ENCODE peak calls at places on chromosomes 5 and 9, in nine cellular contexts. G is sigmoid colon, A is A673, Q is heart left ventricle, V is tibial nerve, D is Panc1, I is AG04450, T is left ventricle myocardium inferior, N is neural progenitor cell. K is an unnamed sample.
A peak's percentile ranks its signal among the peaks of the same experiment; 100 is the strongest.

GRCh38 chr5:166441-167372 is 24.6 kb upstream of the LRRC14B start:
- DNase-seq in Q (no peak), A (no peak), I (no peak), T (no peak), N (no peak), V (no peak), G (peak; percentile 56), D (no peak), K (no peak)

GRCh38 chr5:30605693-30606268 is 587.7 kb upstream of the CDH6 start:
- DNase-seq in G (no peak), I (no peak), T (no peak), V (no peak), A (no peak), Q (no peak), N (no peak), D (no peak), K (no peak)

GRCh38 chr9:2234371-2234893 is 219.3 kb downstream of the SMARCA2 start:
- DNase-seq in D (no peak), A (no peak), I (no peak), Q (peak; percentile 29), G (peak; percentile 71), N (no peak), T (no peak), V (no peak), K (no peak)

GRCh38 chr9:130243015-130243881 is 22.3 kb upstream of the HMCN2 start:
- DNase-seq in T (peak; percentile 72), G (peak; percentile 87), V (peak; percentile 74), N (peak; percentile 88), D (no peak), I (peak; percentile 15), A (peak; percentile 75), Q (peak; percentile 73), K (peak; percentile 68)

GRCh38 chr9:104879555-104880318 is 48.2 kb downstream of the ABCA1 start:
- DNase-seq in Q (no peak), G (no peak), T (no peak), D (no peak), V (no peak), I (no peak), A (no peak), N (no peak), K (no peak)

GRCh38 chr5:124927735-124928134 is 181.3 kb upstream of the ZNF608 start:
- DNase-seq in Q (no peak), A (peak; percentile 18), G (no peak), V (no peak), D (no peak), T (no peak), N (no peak), I (no peak), K (no peak)

GRCh38 chr9:95316794-95317118 is 753 bp downstream of the FANCC start:
- DNase-seq in N (peak; percentile 96), G (peak; percentile 86), Q (peak; percentile 67), A (peak; percentile 91), I (no peak), V (no peak), T (peak; percentile 67), D (no peak), K (peak; percentile 11)

GRCh38 chr5:25056846-25057245 is 412.1 kb upstream of the CDH10 start:
- DNase-seq in A (no peak), I (no peak), G (no peak), D (no peak), T (no peak), V (no peak), Q (no peak), N (no peak), K (no peak)

GRCh38 chr5:116360008-116360853 is 214.4 kb downstream of the SEMA6A start:
- DNase-seq in I (no peak), T (peak; percentile 77), V (no peak), G (peak; percentile 90), A (peak; percentile 12), D (no peak), Q (peak; percentile 87), N (no peak), K (no peak)

GRCh38 chr5:81579525-81579924 is 171.4 kb downstream of the SSBP2 start:
- DNase-seq in D (no peak), V (no peak), T (no peak), G (no peak), N (no peak), I (no peak), Q (no peak), A (peak; percentile 92), K (no peak)

GRCh38 chr5:8844847-8845246 is 701.0 kb downstream of the SEMA5A start:
- DNase-seq in T (no peak), Q (no peak), D (no peak), V (no peak), N (no peak), G (no peak), I (no peak), A (no peak), K (no peak)

DNA sequence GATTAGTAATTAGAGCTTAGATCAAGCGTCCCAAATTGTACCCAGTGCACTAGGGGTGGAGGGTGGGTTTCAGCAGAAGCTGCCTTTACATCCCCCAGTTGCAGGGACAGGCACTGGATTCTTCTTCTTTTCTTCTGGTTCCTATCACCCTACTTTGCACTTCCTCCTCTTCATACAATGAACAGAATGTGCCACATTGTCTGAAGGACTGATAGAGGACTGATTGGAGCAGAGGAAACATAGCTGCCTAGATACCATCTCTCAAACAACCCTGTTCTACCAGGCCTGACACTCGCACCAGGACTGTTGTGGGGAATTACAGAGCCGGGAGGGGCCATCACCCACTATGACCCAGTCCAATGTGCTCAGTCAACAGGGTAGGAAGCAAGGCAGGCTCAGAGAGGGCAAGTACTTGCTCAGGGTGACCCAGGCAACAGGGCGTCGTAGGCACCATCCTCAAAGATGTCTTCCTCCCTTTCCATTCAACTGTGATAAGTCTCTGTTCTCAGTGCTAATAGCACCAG is 6.2 kb downstream of the LCP2 start:
- DNase-seq in I (no peak), V (no peak), N (no peak), A (no peak), D (no peak), G (peak; percentile 30), Q (no peak), T (no peak), K (no peak)
- H3K27ac ChIP-seq in I (no peak overlapping the region), V (no peak overlapping the region), N (no peak overlapping the region), A (no peak overlapping the region), D (no peak overlapping the region), G (no peak overlapping the region), Q (no peak overlapping the region), T (no peak overlapping the region), K (peak overlapping the region; percentile 25)

GRCh38 chr5:150608991-150609390 is 31.5 kb upstream of the SYNPO start:
- DNase-seq in N (no peak), A (no peak), I (no peak), D (no peak), V (no peak), G (no peak), T (no peak), Q (peak; percentile 23), K (no peak)
- H3K27ac ChIP-seq in N (no peak overlapping the region), A (no peak overlapping the region), I (no peak overlapping the region), D (no peak overlapping the region), V (no peak overlapping the region), G (no peak overlapping the region), T (peak overlapping the region; percentile 99), Q (peak overlapping the region; percentile 96), K (no peak overlapping the region)

GRCh38 chr9:136799854-136800657 is 3.9 kb downstream of the CCDC183 start:
- DNase-seq in D (no peak), N (peak; percentile 97), G (peak; percentile 86), V (peak; percentile 32), Q (peak; percentile 92), A (peak; percentile 86), I (no peak), T (peak; percentile 85), K (peak; percentile 88)
- H3K27ac ChIP-seq in D (no peak overlapping the region), N (no peak overlapping the region), G (no peak overlapping the region), V (no peak overlapping the region), Q (peak overlapping the region; percentile 40), A (no peak overlapping the region), I (no peak overlapping the region), T (peak overlapping the region; percentile 99), K (peak overlapping the region; percentile 35)

GRCh38 chr5:54454602-54455001 is 897 bp upstream of the HSPB3 start:
- DNase-seq in I (no peak), V (no peak), A (no peak), Q (no peak), T (no peak), N (no peak), D (no peak), G (no peak), K (no peak)
- H3K27ac ChIP-seq in I (no peak overlapping the region), V (no peak overlapping the region), A (no peak overlapping the region), Q (peak overlapping the region; percentile 88), T (peak overlapping the region; percentile 91), N (no peak overlapping the region), D (no peak overlapping the region), G (peak overlapping the region; percentile 83), K (no peak overlapping the region)

K was measured in CD8-positive, alpha-beta T cell.